ENCODE peak calls at places on chromosome 1, in seven cellular contexts. C, A, B, N, E, M and K are unnamed samples. For H3K4me1 and H3K27me3, the result is how much of the 10 kb centered on the place peaks cover.

GRCh38 chr1:230365723-230366307 is 60.3 kb downstream of the PGBD5 start:
- DNase-seq in C (no peak), B (no peak), M (no peak), E (no peak), A (no peak), N (no peak), K (no peak)

GRCh38 chr1:151511636-151512215 is 539 bp downstream of the CGN start:
- DNase-seq in M (peak), A (no peak), C (no peak), E (peak), B (no peak), N (no peak), K (peak)

GRCh38 chr1:221793439-221794078 is 51.7 kb upstream of the DUSP10 start:
- DNase-seq in E (no peak), A (no peak), B (peak), N (no peak), C (no peak), M (no peak), K (no peak)

GRCh38 chr1:21764615-21765423 is 18.1 kb downstream of the USP48 start:
- DNase-seq in E (peak), B (peak), A (peak), C (no peak), M (no peak), N (no peak), K (no peak)

GRCh38 chr1:203663294-203663693 is 36.7 kb downstream of the ATP2B4 start:
- DNase-seq in C (no peak), B (peak), N (no peak), A (no peak), M (no peak), E (no peak), K (no peak)

GRCh38 chr1:24964811-24965570 is 34.9 kb upstream of the RUNX3 start:
- DNase-seq in N (no peak), A (no peak), M (peak), E (peak), B (peak), C (no peak), K (peak)

GRCh38 chr1:108916788-108917187 is 40.0 kb downstream of the GPSM2 start:
- DNase-seq in M (no peak), N (no peak), A (no peak), B (no peak), E (no peak), C (no peak), K (no peak)

GRCh38 chr1:107264561-107264960 is 123.7 kb downstream of the NTNG1 start:
- DNase-seq in B (peak), C (no peak), N (no peak), M (no peak), E (no peak), A (no peak), K (no peak)

GRCh38 chr1:168504064-168504837 is 39.5 kb downstream of the XCL2 start:
- DNase-seq in M (peak), N (no peak), B (peak), E (no peak), C (no peak), A (peak), K (peak)

GRCh38 chr1:52978045-52978444 is 51.0 kb downstream of the SCP2 start:
- DNase-seq in B (no peak), A (no peak), N (no peak), M (no peak), E (no peak), C (no peak), K (no peak)

GRCh38 chr1:163250382-163250974 is 47.8 kb upstream of the RGS5 start:
- DNase-seq in C (no peak), B (no peak), N (no peak), M (no peak), A (no peak), E (no peak), K (no peak)

GRCh38 chr1:198637157-198637556 is 1.7 kb upstream of the PTPRC start:
- DNase-seq in E (no peak), B (no peak), N (no peak), M (no peak), A (no peak), C (no peak), K (no peak)

GRCh38 chr1:43546388-43547100 is 15.9 kb downstream of the PTPRF start:
- DNase-seq in M (no peak), A (no peak), E (no peak), C (no peak), B (no peak), N (no peak), K (no peak)
- H3K4me1 ChIP-seq in M (half or more), A (under half), E (under half), C (under half), B (under half), N (under half), K (under half)

GRCh38 chr1:201984446-201984845 is 2.0 kb downstream of the RNPEP start:
- DNase-seq in N (no peak), B (no peak), C (no peak), A (no peak), M (no peak), E (no peak), K (peak)

GRCh38 chr1:201988593-201988992 is 6.1 kb downstream of the RNPEP start:
- DNase-seq in M (no peak), B (no peak), N (no peak), A (peak), C (no peak), E (no peak), K (peak)

GRCh38 chr1:201982082-201982922 is at the start of gene RNPEP:
- DNase-seq in B (peak), N (peak), M (peak), A (peak), C (peak), E (peak), K (peak)

GRCh38 chr1:201985355-201985754 is 2.9 kb downstream of the RNPEP start:
- DNase-seq in N (no peak), E (no peak), A (no peak), C (no peak), M (no peak), B (no peak), K (peak)

DNA sequence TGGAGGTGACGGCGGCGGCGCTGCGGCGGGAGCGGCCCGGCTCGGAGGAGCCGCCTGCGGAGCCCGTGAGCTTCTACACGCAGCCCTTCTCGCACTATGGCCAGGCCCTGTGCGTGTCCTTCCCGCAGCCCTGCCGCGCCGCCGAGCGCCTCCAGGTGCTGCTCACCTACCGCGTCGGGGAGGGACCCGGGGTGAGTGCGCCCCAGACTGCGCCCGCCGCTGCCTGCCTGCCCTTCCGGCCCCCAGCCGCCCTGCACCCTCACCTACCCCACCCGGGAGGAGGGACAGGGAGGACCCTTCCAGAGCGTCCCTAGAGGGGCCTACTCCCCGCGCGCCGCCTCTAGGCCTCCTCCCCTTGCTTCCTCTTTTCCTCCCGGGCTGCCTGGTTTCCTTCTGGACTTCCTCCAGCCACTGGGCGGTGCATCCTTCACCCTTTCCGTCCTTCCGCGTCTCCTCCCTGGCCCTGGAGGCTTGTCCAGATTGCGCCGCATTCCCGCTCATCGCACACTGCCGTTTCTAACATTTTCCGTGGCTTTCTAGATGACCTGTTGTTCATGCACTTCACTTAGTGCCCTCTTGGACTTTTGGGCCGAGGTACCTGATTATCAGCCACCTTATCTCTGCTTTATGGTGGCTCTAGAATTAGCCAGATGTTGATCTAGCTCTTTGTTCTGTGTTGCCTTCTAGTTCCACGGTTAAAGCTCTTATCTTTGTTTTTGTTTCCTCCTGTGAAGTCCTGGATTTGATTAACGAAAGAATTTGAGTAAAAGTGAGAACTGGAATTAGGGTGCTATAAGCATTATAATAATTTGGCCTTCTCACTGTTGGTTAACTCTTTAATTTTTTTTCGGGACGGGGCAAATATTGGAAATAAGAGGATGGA is 716 bp downstream of the RNPEP start:
- DNase-seq in E (peak), M (peak), N (peak), B (peak), A (peak), C (peak), K (peak)
- TF ChIP-seq CTCF in E (no peak), M (peak), N (peak), B (peak), A (no peak), C (no peak), K (peak)

GRCh38 chr1:90068611-90069280 is 73.8 kb downstream of the ZNF326 start:
- DNase-seq in N (no peak), M (no peak), A (no peak), E (no peak), C (no peak), B (no peak), K (no peak)

GRCh38 chr1:90067194-90067593 is 72.3 kb downstream of the ZNF326 start:
- DNase-seq in M (no peak), E (no peak), A (no peak), C (no peak), N (no peak), B (no peak), K (no peak)
- H3K27me3 ChIP-seq in M (under half), E (under half), A (under half), C (under half), N (under half), B (under half), K (under half)

DNA sequence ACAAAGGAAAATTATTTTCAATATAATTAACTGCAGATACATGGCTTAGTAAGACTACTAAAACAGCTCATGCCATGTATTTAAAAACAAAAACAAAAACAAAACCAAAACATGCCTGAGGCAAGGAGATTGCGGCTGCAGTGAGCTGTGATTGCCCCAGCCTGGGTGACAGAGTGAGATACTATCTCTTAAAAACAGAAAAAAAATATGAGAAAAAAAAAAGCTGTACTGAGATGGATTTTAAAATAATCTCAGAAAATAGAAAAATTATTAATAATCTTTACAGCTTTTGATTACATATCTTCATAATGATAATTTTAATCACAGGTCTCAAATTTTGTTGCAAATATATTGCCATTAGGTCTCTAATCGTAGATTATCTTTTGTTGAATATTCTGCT is 24.0 kb upstream of the LIN9 start:
- DNase-seq in B (no peak), A (no peak), N (no peak), M (no peak), C (no peak), E (no peak), K (no peak)
- H3K4me1 ChIP-seq in B (under half), A (under half), N (under half), M (under half), C (under half), E (under half), K (under half)

DNA sequence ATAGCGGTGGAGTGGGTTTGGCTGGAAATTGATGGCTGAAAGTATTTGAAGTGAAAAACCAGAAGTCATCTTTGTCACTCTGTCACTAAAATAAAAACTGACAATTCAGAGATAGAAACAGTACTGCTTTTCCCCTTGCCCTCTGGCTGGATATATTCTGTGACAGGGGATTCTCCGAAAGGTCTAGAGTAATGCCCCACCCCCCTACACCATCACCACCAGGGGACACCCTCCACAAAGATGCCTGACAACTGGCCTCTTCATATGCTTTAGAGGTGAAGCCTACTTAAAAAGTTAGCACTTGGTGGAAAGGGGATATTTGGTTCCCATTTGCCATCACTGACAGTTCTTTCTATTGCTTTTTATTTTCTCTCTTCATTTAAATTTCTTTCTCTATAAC is 73.5 kb downstream of the SGIP1 start:
- DNase-seq in B (no peak), E (no peak), C (no peak), A (no peak), M (no peak), N (no peak), K (no peak)
- TF ChIP-seq CTCF in B (no peak), E (no peak), C (no peak), A (no peak), M (no peak), N (no peak), K (peak)